ENCODE peak calls at places on chromosome 11, in eight cellular contexts. X is PC-3, Z is neural progenitor cell, S is GM23338, Y is HCT116, A is SK-N-SH, E is MM.1S, T is hepatocyte. G is an unnamed sample.

GRCh38 chr11:8019671-8020597 is 32.8 kb downstream of the EIF3F start:
- DNase-seq in Y (no peak), Z (peak; percentile 55), T (peak; percentile 36), A (peak; percentile 87), X (no peak), S (peak; percentile 34), E (no peak), G (no peak)

GRCh38 chr11:19769820-19770219 is 57.2 kb downstream of the NAV2 start:
- DNase-seq in Y (no peak), T (no peak), E (peak; percentile 17), Z (no peak), S (no peak), A (no peak), X (peak; percentile 46), G (no peak)

GRCh38 chr11:26842458-26842841 is 120.6 kb upstream of the SLC5A12 start:
- DNase-seq in T (peak; percentile 18), A (no peak), S (no peak), Z (no peak), Y (no peak), X (no peak), E (no peak), G (no peak)

GRCh38 chr11:68749501-68750196 is 1.7 kb downstream of the TESMIN start:
- DNase-seq in Z (peak; percentile 56), T (no peak), X (no peak), A (no peak), Y (no peak), E (no peak), S (peak; percentile 50), G (no peak)

GRCh38 chr11:117239295-117239694 is 6.8 kb downstream of the RNF214 start:
- DNase-seq in Z (no peak), A (no peak), E (no peak), Y (no peak), T (peak; percentile 45), X (peak; percentile 96), S (no peak), G (no peak)

GRCh38 chr11:11782532-11783110 is 59.2 kb upstream of the USP47 start:
- DNase-seq in A (no peak), S (peak; percentile 18), E (no peak), T (no peak), X (no peak), Z (no peak), Y (no peak), G (no peak)

GRCh38 chr11:13596601-13597000 is 71.9 kb upstream of the FAR1 start:
- DNase-seq in X (no peak), E (no peak), A (no peak), T (no peak), S (no peak), Y (no peak), Z (no peak), G (no peak)

GRCh38 chr11:76678316-76678715 is 7.8 kb upstream of the LRRC32 start:
- DNase-seq in Z (no peak), T (no peak), S (no peak), X (no peak), A (no peak), Y (no peak), E (no peak), G (no peak)

GRCh38 chr11:65087216-65087615 is 3.2 kb downstream of the ZFPL1 start:
- DNase-seq in S (no peak), E (no peak), Z (no peak), X (no peak), Y (no peak), T (no peak), A (no peak), G (no peak)

GRCh38 chr11:110311783-110312578 is 15.6 kb upstream of the RDX start:
- DNase-seq in Z (no peak), S (no peak), Y (no peak), A (no peak), E (peak; percentile 9), T (no peak), X (peak; percentile 63), G (no peak)

GRCh38 chr11:59668188-59668949 is 468 bp downstream of the PATL1 start:
- DNase-seq in Y (no peak), Z (peak; percentile 94), X (peak; percentile 37), E (peak; percentile 40), S (peak; percentile 90), T (peak; percentile 64), A (no peak), G (no peak)

GRCh38 chr11:74462009-74462408 is 5.3 kb downstream of the KCNE3 start:
- DNase-seq in Z (peak; percentile 40), S (peak; percentile 11), X (no peak), E (no peak), A (no peak), T (peak; percentile 72), Y (no peak), G (no peak)

GRCh38 chr11:34599406-34599901 is 21.4 kb upstream of the EHF start:
- DNase-seq in Y (peak; percentile 91), S (no peak), E (peak; percentile 15), T (peak; percentile 38), X (peak; percentile 93), A (no peak), Z (no peak), G (no peak)

GRCh38 chr11:113896156-113896879 is 8.3 kb upstream of the HTR3B start:
- DNase-seq in E (no peak), S (peak; percentile 77), Z (peak; percentile 69), Y (peak; percentile 10), X (peak; percentile 56), T (peak; percentile 63), A (peak; percentile 61), G (peak; percentile 48)

GRCh38 chr11:102111011-102111786 is 952 bp downstream of the YAP1 start:
- DNase-seq in T (peak; percentile 96), Y (no peak), A (peak; percentile 50), Z (peak; percentile 93), X (peak; percentile 79), E (peak; percentile 34), S (peak; percentile 94), G (no peak)

GRCh38 chr11:5564259-5565019 is 16.1 kb upstream of the OR52H1 start:
- DNase-seq in Z (no peak), E (no peak), Y (no peak), A (no peak), S (no peak), T (no peak), X (no peak), G (peak; percentile 1)

GRCh38 chr11:67607507-67607906 is 771 bp downstream of the NDUFV1 start:
- DNase-seq in X (no peak), A (no peak), E (no peak), T (no peak), Y (no peak), S (no peak), Z (no peak), G (no peak)

GRCh38 chr11:126477526-126478275 is 122.2 kb downstream of the ST3GAL4 start:
- DNase-seq in E (no peak), Z (no peak), T (no peak), Y (no peak), S (no peak), X (no peak), A (no peak), G (no peak)

GRCh38 chr11:92828576-92828975 is 140.9 kb upstream of the MTNR1B start:
- DNase-seq in A (peak; percentile 68), Y (no peak), E (no peak), S (peak; percentile 33), Z (peak; percentile 76), X (no peak), T (peak; percentile 16), G (no peak)

GRCh38 chr11:130892847-130893246 is 23.4 kb downstream of the SNX19 start:
- DNase-seq in A (no peak), T (no peak), Z (peak; percentile 88), Y (no peak), E (no peak), S (peak; percentile 51), X (no peak), G (no peak)

GRCh38 chr11:61555051-61555969 is 25.6 kb downstream of the SYT7 start:
- DNase-seq in S (peak; percentile 68), Z (peak; percentile 88), X (peak; percentile 44), T (peak; percentile 60), A (peak; percentile 90), Y (no peak), E (no peak), G (no peak)
- H3K4me3 ChIP-seq in S (peak overlapping the region; percentile 71), Z (peak overlapping the region; percentile 50), X (peak overlapping the region; percentile 18), T (no peak overlapping the region), A (no peak overlapping the region), Y (no peak overlapping the region), E (no peak overlapping the region), G (no peak overlapping the region)

DNA sequence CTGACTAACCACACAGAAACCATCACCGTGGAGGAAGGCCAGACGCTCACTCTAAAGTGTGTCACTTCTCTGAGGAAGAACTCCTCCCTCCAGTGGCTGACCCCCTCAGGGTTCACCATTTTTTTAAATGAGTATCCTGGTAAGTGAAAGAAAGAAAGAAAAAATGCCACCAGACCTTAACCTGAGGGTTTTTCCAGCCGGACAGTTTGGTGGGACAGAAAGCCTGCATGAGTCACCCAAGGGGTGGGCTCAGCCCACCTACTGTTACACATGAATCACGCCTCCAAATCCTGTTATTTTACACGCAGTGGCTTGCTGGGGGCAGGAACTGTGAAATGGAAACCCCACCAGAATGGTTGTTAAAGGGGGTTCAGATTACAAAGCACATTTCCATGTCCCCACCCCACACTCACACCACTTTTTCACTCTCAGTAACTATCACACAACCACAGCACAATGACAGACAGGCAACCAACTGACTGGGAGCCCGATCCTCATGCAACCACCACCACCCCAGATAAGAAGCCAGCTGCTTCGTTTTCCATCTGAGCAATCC is 11.9 kb downstream of the CRTAM start:
- DNase-seq in S (peak; percentile 24), Y (no peak), Z (no peak), E (no peak), A (no peak), T (peak; percentile 10), X (no peak), G (no peak)
- TF ChIP-seq CTCF in S (peak; percentile 21), Y (no peak), Z (peak; percentile 5), E (no peak), A (no peak), T (no peak), X (peak; percentile 14), G (no peak)

GRCh38 chr11:70568504-70569172 is 170.3 kb downstream of the CTTN start:
- DNase-seq in Y (no peak), T (peak; percentile 81), E (no peak), S (peak; percentile 74), A (peak; percentile 73), Z (peak; percentile 71), X (no peak), G (no peak)
- TF ChIP-seq EZH2phosphoT487 in Y (no peak), T (no peak), E (no peak), S (no peak), A (no peak), Z (no peak), X (no peak), G (no peak)

DNA sequence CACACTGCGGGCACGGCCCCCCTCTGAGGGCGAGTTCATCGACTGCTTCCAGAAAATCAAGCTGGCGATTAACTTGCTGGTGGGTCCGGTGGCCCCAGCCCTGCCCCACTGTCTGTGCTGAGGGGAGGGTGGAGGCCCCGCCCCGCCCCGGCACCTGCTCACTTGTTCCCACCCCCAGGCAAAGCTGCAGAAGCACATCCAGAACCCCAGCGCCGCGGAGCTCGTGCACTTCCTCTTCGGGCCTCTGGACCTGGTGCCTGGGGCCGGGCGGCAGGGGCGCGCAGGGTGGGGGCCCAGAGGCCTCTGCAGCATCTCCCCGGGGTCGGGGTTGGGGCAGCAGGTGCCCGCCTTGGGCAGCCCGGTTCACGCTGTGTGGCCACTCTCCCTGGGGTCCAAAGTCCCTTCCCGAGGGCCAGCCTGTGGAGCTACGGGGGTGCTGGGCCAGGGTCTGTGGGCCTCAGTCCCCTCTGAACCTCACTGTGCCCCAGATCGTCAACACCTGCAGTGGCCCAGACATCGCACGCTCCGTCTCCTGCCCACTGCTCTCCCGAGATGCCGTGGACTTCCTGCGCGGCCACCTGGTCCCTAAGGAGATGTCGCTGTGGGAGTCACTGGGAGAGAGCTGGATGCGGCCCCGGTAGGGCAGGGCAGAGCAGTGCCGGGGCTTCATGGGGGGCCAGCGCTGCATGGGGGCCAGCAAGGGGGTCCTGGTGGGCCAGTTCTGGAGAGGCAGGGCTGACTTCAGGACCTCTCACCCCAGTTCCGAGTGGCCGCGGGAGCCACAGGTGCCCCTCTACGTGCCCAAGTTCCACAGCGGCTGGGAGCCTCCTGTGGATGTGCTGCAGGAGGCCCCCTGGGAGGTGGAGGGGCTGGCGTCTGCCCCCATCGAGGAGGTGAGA is 16.1 kb downstream of the EPS8L2 start:
- DNase-seq in Y (no peak), X (no peak), S (peak; percentile 53), Z (no peak), A (peak; percentile 63), T (peak; percentile 24), E (peak; percentile 80), G (peak; percentile 75)
- H3K4me3 ChIP-seq in Y (no peak overlapping the region), X (no peak overlapping the region), S (no peak overlapping the region), Z (no peak overlapping the region), A (no peak overlapping the region), T (no peak overlapping the region), E (peak overlapping the region; percentile 55), G (peak overlapping the region; percentile 12)

G was measured in OCI-LY7.